ENCODE peak calls at places on chromosomes 7 and 10, in seven cellular contexts. Y, L, I, R, F, E and T are unnamed samples.

GRCh38 chr7:91517408-91517807 is 253.2 kb downstream of the FZD1 start:
- DNase-seq in R (no peak), I (no peak), F (no peak), E (peak; percentile 56), Y (no peak), L (no peak), T (no peak)

GRCh38 chr7:26372738-26373137 is 81.1 kb downstream of the SNX10 start:
- DNase-seq in I (no peak), F (no peak), Y (no peak), E (no peak), L (no peak), R (no peak), T (no peak)

GRCh38 chr10:96047004-96047649 is 3.7 kb downstream of the CCNJ start:
- DNase-seq in E (no peak), I (no peak), R (no peak), L (no peak), Y (no peak), F (no peak), T (no peak)

GRCh38 chr10:7378602-7379403 is 32.0 kb downstream of the SFMBT2 start:
- DNase-seq in R (no peak), E (no peak), L (no peak), F (no peak), I (no peak), Y (no peak), T (no peak)

GRCh38 chr7:128168667-128169210 is 72.3 kb upstream of the LEP start:
- DNase-seq in I (no peak), L (peak; percentile 74), E (no peak), Y (no peak), R (no peak), F (no peak), T (no peak)

GRCh38 chr10:129796611-129797420 is 167.3 kb downstream of the EBF3 start:
- DNase-seq in I (no peak), L (no peak), Y (no peak), R (no peak), E (no peak), F (no peak), T (no peak)

GRCh38 chr10:95906675-95907453 is 911 bp upstream of the CC2D2B start:
- DNase-seq in Y (peak; percentile 63), L (peak; percentile 36), I (no peak), R (no peak), F (peak; percentile 2), E (no peak), T (peak; percentile 1)

GRCh38 chr7:158737064-158737695 is 32.6 kb upstream of the NCAPG2 start:
- DNase-seq in I (no peak), L (no peak), Y (no peak), R (no peak), E (no peak), F (no peak), T (no peak)